ENCODE peak calls at places on chromosomes 7 and 10, in four cellular contexts. O is HCT116, R is GM23338, I is PC-9. S is an unnamed sample.

GRCh38 chr10:373516-374309 is 238.5 kb downstream of the ZMYND11 start:
- DNase-seq in R (no peak), O (no peak), I (peak), S (no peak)

GRCh38 chr10:71218046-71218832 is 5.9 kb downstream of the UNC5B start:
- DNase-seq in I (peak), R (no peak), O (peak), S (no peak)

GRCh38 chr7:40583653-40584424 is 449.0 kb downstream of the SUGCT start:
- DNase-seq in O (no peak), R (no peak), I (no peak), S (no peak)

GRCh38 chr10:71830726-71831125 is 20.3 kb downstream of the PSAP start:
- DNase-seq in I (peak), R (no peak), O (no peak), S (no peak)

GRCh38 chr10:128268015-128268722 is 141.9 kb upstream of the MKI67 start:
- DNase-seq in O (peak), R (peak), I (peak), S (no peak)

GRCh38 chr10:110717830-110718595 is 73.9 kb downstream of the RBM20 start:
- DNase-seq in O (no peak), I (no peak), R (no peak), S (no peak)

GRCh38 chr10:117168135-117168674 is 29.1 kb upstream of the KCNK18 start:
- DNase-seq in I (no peak), R (peak), O (no peak), S (no peak)

GRCh38 chr7:108002726-108003590 is at the start of gene LAMB1:
- DNase-seq in R (peak), I (peak), O (no peak), S (no peak)

GRCh38 chr7:3436746-3437145 is 135.7 kb downstream of the SDK1 start:
- DNase-seq in O (no peak), R (no peak), I (no peak), S (no peak)

GRCh38 chr10:61750943-61751471 is 88.3 kb downstream of the CABCOCO1 start:
- DNase-seq in R (peak), O (peak), I (peak), S (peak)

GRCh38 chr7:76051840-76052239 is 3.9 kb downstream of the MDH2 start:
- DNase-seq in R (no peak), I (no peak), O (no peak), S (no peak)

GRCh38 chr7:115216652-115217051 is 294.8 kb downstream of the MDFIC start:
- DNase-seq in R (no peak), O (no peak), I (no peak), S (no peak)

GRCh38 chr7:72760602-72761001 is 67.4 kb downstream of the TYW1B start:
- DNase-seq in O (no peak), R (no peak), I (no peak), S (no peak)

GRCh38 chr10:368579-369255 is 233.5 kb downstream of the ZMYND11 start:
- DNase-seq in O (no peak), R (no peak), I (no peak), S (no peak)

GRCh38 chr10:42932735-42933453 is 144.0 kb upstream of the RET start:
- DNase-seq in O (no peak), I (no peak), R (peak), S (no peak)

GRCh38 chr10:117174439-117175214 is 22.7 kb upstream of the KCNK18 start:
- DNase-seq in I (peak), O (peak), R (peak), S (peak)

GRCh38 chr7:48083114-48083830 is 5.8 kb upstream of the UPP1 start:
- DNase-seq in O (no peak), R (no peak), I (peak), S (no peak)

GRCh38 chr7:4602905-4603842 is 78.9 kb upstream of the FOXK1 start:
- DNase-seq in O (no peak), I (no peak), R (no peak), S (no peak)

GRCh38 chr7:92915348-92915747 is 79.0 kb upstream of the CDK6 start:
- DNase-seq in O (no peak), R (no peak), I (no peak), S (no peak)

GRCh38 chr10:8420182-8420581 is 365.7 kb downstream of the GATA3 start:
- DNase-seq in O (no peak), I (no peak), R (no peak), S (no peak)

GRCh38 chr10:105503714-105504113 is 862.6 kb downstream of the SORCS3 start:
- DNase-seq in I (no peak), R (peak), O (no peak), S (no peak)

GRCh38 chr10:43574035-43574892 is at the start of gene ZNF239:
- DNase-seq in O (peak), R (peak), I (peak), S (peak)

GRCh38 chr7:48875300-48875916 is 48.9 kb upstream of the CDC14C start:
- DNase-seq in I (peak), O (no peak), R (peak), S (no peak)

GRCh38 chr7:2010101-2010500 is 222.6 kb downstream of the MAD1L1 start:
- DNase-seq in I (no peak), O (no peak), R (no peak), S (no peak)

GRCh38 chr10:132518572-132519381 is 18.8 kb upstream of the INPP5A start:
- DNase-seq in R (peak), O (peak), I (peak), S (no peak)

GRCh38 chr7:114823290-114823689 is 98.6 kb upstream of the MDFIC start:
- DNase-seq in O (no peak), R (peak), I (no peak), S (peak)

GRCh38 chr7:66125052-66125694 is 10.5 kb downstream of the CRCP start:
- DNase-seq in R (no peak), O (no peak), I (no peak), S (no peak)

GRCh38 chr7:121994625-121995410 is 121.9 kb downstream of the PTPRZ1 start:
- DNase-seq in I (peak), O (peak), R (peak), S (peak)

GRCh38 chr10:97278491-97278989 is 13.9 kb downstream of the ARHGAP19 start:
- DNase-seq in I (no peak), R (peak), O (peak), S (peak)

GRCh38 chr7:38222481-38223096 is 44.5 kb downstream of the STARD3NL start:
- DNase-seq in I (peak), O (peak), R (peak), S (peak)

GRCh38 chr10:5659702-5660528 is 6.5 kb downstream of the ASB13 start:
- DNase-seq in O (peak), I (peak), R (peak), S (peak)

GRCh38 chr10:63429280-63429679 is 36.5 kb downstream of the JMJD1C start:
- DNase-seq in R (no peak), I (no peak), O (no peak), S (no peak)

GRCh38 chr10:102652170-102652926 is 8.1 kb downstream of the TRIM8 start:
- DNase-seq in O (no peak), R (no peak), I (no peak), S (no peak)

GRCh38 chr10:1272079-1272478 is 215.9 kb downstream of the WDR37 start:
- DNase-seq in R (no peak), I (no peak), O (no peak), S (no peak)

GRCh38 chr10:97024181-97025073 is 161.3 kb downstream of the SLIT1 start:
- DNase-seq in O (no peak), I (peak), R (no peak), S (peak)

GRCh38 chr10:131514454-131514853 is 202.9 kb upstream of the TCERG1L start:
- DNase-seq in R (no peak), I (no peak), O (no peak), S (no peak)

GRCh38 chr7:99919814-99920618 is 686 bp upstream of the TRIM4 start:
- DNase-seq in R (no peak), O (no peak), I (no peak), S (no peak)

GRCh38 chr10:76874151-76874550 is 763.5 kb downstream of the KCNMA1 start:
- DNase-seq in R (no peak), O (no peak), I (no peak), S (no peak)

GRCh38 chr10:101219946-101220451 is 9.3 kb downstream of the LBX1 start:
- DNase-seq in O (no peak), I (no peak), R (no peak), S (no peak)

GRCh38 chr10:101221479-101222246 is 7.6 kb downstream of the LBX1 start:
- DNase-seq in R (no peak), I (no peak), O (no peak), S (peak)

GRCh38 chr10:101218423-101219136 is 10.7 kb downstream of the LBX1 start:
- DNase-seq in R (no peak), O (no peak), I (no peak), S (no peak)

GRCh38 chr10:101217450-101218281 is 11.6 kb downstream of the LBX1 start:
- DNase-seq in O (no peak), I (peak), R (peak), S (no peak)

GRCh38 chr10:101219137-101219945 is 9.9 kb downstream of the LBX1 start:
- DNase-seq in I (no peak), R (no peak), O (no peak), S (no peak)
- TF ChIP-seq EZH2 in I (no peak), R (peak), O (no peak), S (no peak)

GRCh38 chr10:95560288-95561199 is 627 bp downstream of the SORBS1 start:
- DNase-seq in R (peak), I (peak), O (no peak), S (no peak)
- TF ChIP-seq EZH2 in R (no peak), I (no peak), O (no peak), S (peak)

DNA sequence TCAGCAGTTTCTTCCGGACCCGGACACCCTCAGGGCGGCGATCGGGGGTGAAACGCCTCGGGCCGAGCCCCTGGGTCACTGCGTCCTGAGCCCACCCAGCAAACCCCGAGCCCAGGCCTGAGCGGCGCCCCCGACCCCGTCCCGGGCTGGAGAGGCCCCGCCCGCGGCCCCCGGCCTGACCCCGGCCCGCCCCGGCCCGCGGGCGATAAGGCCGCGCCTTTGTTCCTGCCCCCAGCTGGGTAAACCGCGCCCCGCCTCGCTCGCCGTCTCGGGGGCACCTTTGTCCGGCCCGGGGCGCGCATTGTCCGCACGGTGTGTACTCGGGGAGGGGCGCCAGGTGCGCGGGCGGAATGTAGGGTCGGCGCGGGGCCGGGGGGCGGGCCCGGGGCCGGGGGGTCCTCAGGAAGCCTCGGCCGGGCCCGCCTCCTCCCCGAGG is 10.8 kb downstream of the MNX1 start:
- DNase-seq in I (no peak), O (no peak), R (peak), S (no peak)
- TF ChIP-seq EZH2 in I (no peak), O (no peak), R (no peak), S (no peak)

GRCh38 chr10:123139165-123139520 is 3.4 kb downstream of the HMX3 start:
- DNase-seq in O (no peak), I (no peak), R (no peak), S (no peak)
- TF ChIP-seq EZH2 in O (no peak), I (no peak), R (no peak), S (no peak)

GRCh38 chr10:99235872-99236626 is 397 bp upstream of the HPSE2 start:
- DNase-seq in R (peak), I (no peak), O (no peak), S (no peak)

GRCh38 chr10:99235469-99235871 is at the start of gene HPSE2:
- DNase-seq in R (peak), I (no peak), O (no peak), S (no peak)

GRCh38 chr10:99234739-99235468 is 748 bp downstream of the HPSE2 start:
- DNase-seq in R (peak), I (no peak), O (no peak), S (no peak)

GRCh38 chr10:99234067-99234738 is 1.4 kb downstream of the HPSE2 start:
- DNase-seq in O (no peak), I (no peak), R (peak), S (no peak)

GRCh38 chr10:99236627-99237309 is 1.1 kb upstream of the HPSE2 start:
- DNase-seq in O (no peak), I (no peak), R (peak), S (no peak)
- TF ChIP-seq EZH2 in O (no peak), I (no peak), R (peak), S (peak)

GRCh38 chr10:35641430-35642015 is 573 bp downstream of the FZD8 start:
- DNase-seq in R (peak), I (no peak), O (no peak), S (no peak)
- TF ChIP-seq EZH2 in R (no peak), I (no peak), O (no peak), S (no peak)